ENCODE peak calls at places on chromosomes 3 and 15, in nine cellular contexts. P, D, H, I, M, A, V, U and W are unnamed samples.

GRCh38 chr3:33807190-33807589 is 8.8 kb downstream of the PDCD6IP start:
- DNase-seq in P (no peak), D (peak; percentile 27), H (no peak), I (no peak), M (no peak), A (no peak), V (no peak), U (no peak), W (no peak)

GRCh38 chr3:87901141-87901540 is 157.7 kb downstream of the CGGBP1 start:
- DNase-seq in P (no peak), D (no peak), H (no peak), I (no peak), M (no peak), A (no peak), V (no peak), U (no peak), W (no peak)

GRCh38 chr3:140093742-140094141 is 158.8 kb downstream of the CLSTN2 start:
- DNase-seq in P (peak; percentile 62), D (peak; percentile 33), H (no peak), I (no peak), M (no peak), A (no peak), V (no peak), U (no peak), W (peak; percentile 88)

GRCh38 chr3:114848643-114849350 is 298.3 kb downstream of the ZBTB20 start:
- DNase-seq in P (no peak), D (no peak), H (no peak), I (no peak), M (no peak), A (no peak), V (no peak), U (no peak), W (no peak)

GRCh38 chr3:170425491-170426239 is 7.0 kb downstream of the CLDN11 start:
- DNase-seq in P (no peak), D (no peak), H (no peak), I (no peak), M (no peak), A (peak; percentile 51), V (no peak), U (no peak), W (no peak)

GRCh38 chr15:39629906-39630305 is 49.0 kb downstream of the THBS1 start:
- DNase-seq in P (peak; percentile 44), D (no peak), H (no peak), I (no peak), M (no peak), A (no peak), V (no peak), U (no peak), W (no peak)

GRCh38 chr15:96347181-96348111 is 16.9 kb downstream of the NR2F2 start:
- DNase-seq in P (peak; percentile 76), D (peak; percentile 43), H (no peak), I (no peak), M (no peak), A (no peak), V (no peak), U (no peak), W (peak; percentile 40)

GRCh38 chr3:99895106-99895705 is 77.5 kb downstream of the CMSS1 start:
- DNase-seq in P (no peak), D (no peak), H (no peak), I (no peak), M (no peak), A (no peak), V (no peak), U (no peak), W (no peak)

GRCh38 chr3:143875566-143875965 is 27.3 kb upstream of the SLC9A9 start:
- DNase-seq in P (no peak), D (no peak), H (no peak), I (no peak), M (no peak), A (no peak), V (no peak), U (no peak), W (no peak)

GRCh38 chr3:193829781-193830180 is 236.8 kb downstream of the OPA1 start:
- DNase-seq in P (peak; percentile 38), D (no peak), H (no peak), I (no peak), M (no peak), A (peak; percentile 94), V (no peak), U (no peak), W (peak; percentile 22)

GRCh38 chr3:73572371-73572770 is 52.4 kb downstream of the PDZRN3 start:
- DNase-seq in P (no peak), D (no peak), H (no peak), I (no peak), M (no peak), A (no peak), V (no peak), U (no peak), W (no peak)

GRCh38 chr15:33737687-33738606 is 230.3 kb upstream of the CHRM5 start:
- DNase-seq in P (peak; percentile 41), D (no peak), H (peak; percentile 15), I (peak; percentile 11), M (no peak), A (no peak), V (no peak), U (no peak), W (peak; percentile 9)

GRCh38 chr15:33360876-33361275 is 50.1 kb downstream of the RYR3 start:
- DNase-seq in P (no peak), D (peak; percentile 48), H (no peak), I (no peak), M (no peak), A (no peak), V (no peak), U (no peak), W (no peak)

GRCh38 chr3:9248232-9249191 is 934 bp downstream of the SRGAP3 start:
- DNase-seq in P (no peak), D (no peak), H (no peak), I (peak; percentile 9), M (no peak), A (peak; percentile 37), V (no peak), U (no peak), W (no peak)

GRCh38 chr3:45154641-45155147 is 8.5 kb upstream of the CDCP1 start:
- DNase-seq in P (peak; percentile 75), D (no peak), H (no peak), I (no peak), M (no peak), A (no peak), V (no peak), U (no peak), W (peak; percentile 65)

GRCh38 chr3:16429086-16429485 is 84.4 kb downstream of the RFTN1 start:
- DNase-seq in P (peak; percentile 29), D (no peak), H (no peak), I (no peak), M (no peak), A (no peak), V (no peak), U (no peak), W (no peak)

GRCh38 chr3:36972163-36972562 is 20.8 kb downstream of the EPM2AIP1 start:
- DNase-seq in P (no peak), D (no peak), H (no peak), I (no peak), M (no peak), A (no peak), V (no peak), U (no peak), W (no peak)

GRCh38 chr3:177056927-177057326 is 140.4 kb downstream of the TBL1XR1 start:
- DNase-seq in P (no peak), D (no peak), H (no peak), I (no peak), M (no peak), A (no peak), V (no peak), U (no peak), W (no peak)

GRCh38 chr15:58517682-58518525 is 86.1 kb downstream of the LIPC start:
- DNase-seq in P (no peak), D (no peak), H (no peak), I (no peak), M (no peak), A (no peak), V (no peak), U (peak; percentile 24), W (no peak)

GRCh38 chr3:141649871-141650270 is 88.2 kb upstream of the RNF7 start:
- DNase-seq in P (no peak), D (no peak), H (no peak), I (no peak), M (no peak), A (no peak), V (no peak), U (no peak), W (no peak)

GRCh38 chr15:34691024-34691423 is 63.8 kb downstream of the GJD2 start:
- DNase-seq in P (peak; percentile 90), D (no peak), H (no peak), I (no peak), M (no peak), A (no peak), V (no peak), U (no peak), W (peak; percentile 26)

GRCh38 chr15:77631790-77632551 is 741 bp downstream of the LINGO1 start:
- DNase-seq in P (no peak), D (peak; percentile 32), H (no peak), I (no peak), M (no peak), A (no peak), V (peak; percentile 19), U (no peak), W (no peak)

GRCh38 chr15:51218249-51218648 is 120.1 kb downstream of the CYP19A1 start:
- DNase-seq in P (no peak), D (no peak), H (no peak), I (no peak), M (no peak), A (no peak), V (no peak), U (no peak), W (no peak)

GRCh38 chr3:53180305-53181023 is 19.5 kb downstream of the PRKCD start:
- DNase-seq in P (no peak), D (no peak), H (no peak), I (no peak), M (no peak), A (no peak), V (peak; percentile 60), U (peak; percentile 82), W (no peak)

GRCh38 chr15:35078221-35078915 is 6.7 kb downstream of the NANOGP8 start:
- DNase-seq in P (peak; percentile 78), D (no peak), H (peak; percentile 3), I (peak; percentile 19), M (peak; percentile 51), A (no peak), V (no peak), U (no peak), W (peak; percentile 5)